ENCODE peak calls at places on chromosomes 7 and 10, in nine cellular contexts. One of them, this sample, is unnamed.
A peak's percentile ranks its signal among the peaks of the same experiment; 100 is the strongest.

GRCh38 chr7:127996253-127997071 is 34.8 kb downstream of the LRRC4 start:
- DNase-seq in neuronal stem cell: no peak
- DNase-seq in heart left ventricle: no peak
- DNase-seq in hepatocyte: no peak
- DNase-seq in right lobe of liver: no peak
- DNase-seq in body of pancreas: no peak
- DNase-seq in BE2C: no peak
- DNase-seq in DND-41: no peak
- DNase-seq in PC-9: no peak
- DNase-seq in this sample: no peak

GRCh38 chr10:51832652-51833383 is 133.4 kb upstream of the CSTF2T start:
- DNase-seq in body of pancreas: no peak
- DNase-seq in BE2C: no peak
- DNase-seq in hepatocyte: no peak
- DNase-seq in DND-41: no peak
- DNase-seq in neuronal stem cell: no peak
- DNase-seq in PC-9: peak; percentile 78
- DNase-seq in right lobe of liver: no peak
- DNase-seq in heart left ventricle: no peak
- DNase-seq in this sample: no peak

GRCh38 chr10:60739581-60739980 is 38.7 kb upstream of the CDK1 start:
- DNase-seq in right lobe of liver: no peak
- DNase-seq in hepatocyte: no peak
- DNase-seq in neuronal stem cell: no peak
- DNase-seq in body of pancreas: no peak
- DNase-seq in BE2C: no peak
- DNase-seq in heart left ventricle: no peak
- DNase-seq in PC-9: peak; percentile 45
- DNase-seq in DND-41: no peak
- DNase-seq in this sample: no peak

GRCh38 chr10:75544923-75545322 is 113.5 kb downstream of the LRMDA start:
- DNase-seq in body of pancreas: no peak
- DNase-seq in DND-41: no peak
- DNase-seq in hepatocyte: no peak
- DNase-seq in right lobe of liver: no peak
- DNase-seq in heart left ventricle: no peak
- DNase-seq in BE2C: no peak
- DNase-seq in PC-9: no peak
- DNase-seq in neuronal stem cell: no peak
- DNase-seq in this sample: no peak

GRCh38 chr10:58435297-58435696 is 50.1 kb downstream of the TFAM start:
- DNase-seq in body of pancreas: peak; percentile 51
- DNase-seq in right lobe of liver: no peak
- DNase-seq in hepatocyte: peak; percentile 23
- DNase-seq in BE2C: peak; percentile 42
- DNase-seq in heart left ventricle: no peak
- DNase-seq in PC-9: peak; percentile 89
- DNase-seq in neuronal stem cell: no peak
- DNase-seq in DND-41: peak; percentile 10
- DNase-seq in this sample: no peak

GRCh38 chr7:80604436-80604835 is 34.0 kb upstream of the CD36 start:
- DNase-seq in body of pancreas: no peak
- DNase-seq in PC-9: no peak
- DNase-seq in BE2C: no peak
- DNase-seq in DND-41: no peak
- DNase-seq in heart left ventricle: no peak
- DNase-seq in neuronal stem cell: no peak
- DNase-seq in hepatocyte: no peak
- DNase-seq in right lobe of liver: no peak
- DNase-seq in this sample: no peak

GRCh38 chr7:48875300-48875916 is 48.9 kb upstream of the CDC14C start:
- DNase-seq in DND-41: no peak
- DNase-seq in BE2C: no peak
- DNase-seq in heart left ventricle: peak; percentile 50
- DNase-seq in hepatocyte: peak; percentile 82
- DNase-seq in right lobe of liver: peak; percentile 38
- DNase-seq in body of pancreas: peak; percentile 31
- DNase-seq in neuronal stem cell: peak; percentile 39
- DNase-seq in PC-9: no peak
- DNase-seq in this sample: peak; percentile 54

GRCh38 chr7:2982831-2983230 is 60.8 kb downstream of the CARD11 start:
- DNase-seq in PC-9: no peak
- DNase-seq in DND-41: no peak
- DNase-seq in right lobe of liver: no peak
- DNase-seq in heart left ventricle: no peak
- DNase-seq in hepatocyte: no peak
- DNase-seq in body of pancreas: peak; percentile 5
- DNase-seq in BE2C: no peak
- DNase-seq in neuronal stem cell: no peak
- DNase-seq in this sample: no peak

GRCh38 chr10:79066460-79067240 is 2.1 kb upstream of the ZMIZ1 start:
- DNase-seq in hepatocyte: peak; percentile 73
- DNase-seq in right lobe of liver: no peak
- DNase-seq in body of pancreas: peak; percentile 48
- DNase-seq in heart left ventricle: no peak
- DNase-seq in DND-41: peak; percentile 44
- DNase-seq in PC-9: no peak
- DNase-seq in BE2C: peak; percentile 69
- DNase-seq in neuronal stem cell: no peak
- DNase-seq in this sample: peak; percentile 35

GRCh38 chr7:81013036-81013435 is 94.2 kb upstream of the SEMA3C start:
- DNase-seq in heart left ventricle: no peak
- DNase-seq in BE2C: no peak
- DNase-seq in hepatocyte: peak; percentile 19
- DNase-seq in body of pancreas: no peak
- DNase-seq in DND-41: no peak
- DNase-seq in neuronal stem cell: no peak
- DNase-seq in right lobe of liver: no peak
- DNase-seq in PC-9: peak; percentile 83
- DNase-seq in this sample: no peak

DNA sequence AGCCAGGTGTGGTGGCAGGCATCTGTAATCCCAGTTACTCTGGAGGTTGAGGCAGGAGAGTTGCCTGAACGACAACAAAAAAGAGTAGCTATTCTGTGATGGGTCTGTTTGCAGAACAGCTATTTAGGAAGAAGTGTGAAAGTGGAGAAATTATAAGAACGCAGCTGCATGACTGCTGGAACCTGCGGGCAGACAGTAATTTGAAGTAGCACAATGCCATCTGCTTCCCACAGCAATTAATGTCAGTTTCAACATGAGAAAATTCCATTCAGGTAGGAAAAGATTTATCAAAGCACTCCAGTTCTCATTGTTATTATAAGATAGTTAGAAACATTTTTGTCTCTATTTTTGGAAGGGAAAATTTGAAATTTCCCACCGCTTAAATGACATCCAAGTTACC is 21.5 kb downstream of the LAMB1 start:
- DNase-seq in body of pancreas: no peak
- DNase-seq in BE2C: no peak
- DNase-seq in neuronal stem cell: no peak
- DNase-seq in right lobe of liver: no peak
- DNase-seq in hepatocyte: no peak
- DNase-seq in DND-41: no peak
- DNase-seq in PC-9: no peak
- DNase-seq in heart left ventricle: no peak
- DNase-seq in this sample: no peak
- H3K27me3 ChIP-seq in body of pancreas: no peaks in the 10 kb centered on the region
- H3K27me3 ChIP-seq in BE2C: no peaks in the 10 kb centered on the region
- H3K27me3 ChIP-seq in neuronal stem cell: no peaks in the 10 kb centered on the region
- H3K27me3 ChIP-seq in right lobe of liver: no peaks in the 10 kb centered on the region
- H3K27me3 ChIP-seq in hepatocyte: no peaks in the 10 kb centered on the region
- H3K27me3 ChIP-seq in DND-41: no peaks in the 10 kb centered on the region
- H3K27me3 ChIP-seq in PC-9: no peaks in the 10 kb centered on the region
- H3K27me3 ChIP-seq in heart left ventricle: no peaks in the 10 kb centered on the region
- H3K27me3 ChIP-seq in this sample: no peaks in the 10 kb centered on the region

GRCh38 chr7:98626393-98627061 is 9.4 kb downstream of the NPTX2 start:
- DNase-seq in body of pancreas: no peak
- DNase-seq in BE2C: no peak
- DNase-seq in right lobe of liver: no peak
- DNase-seq in neuronal stem cell: no peak
- DNase-seq in PC-9: no peak
- DNase-seq in DND-41: no peak
- DNase-seq in hepatocyte: no peak
- DNase-seq in heart left ventricle: no peak
- DNase-seq in this sample: no peak

GRCh38 chr7:98619450-98620321 is 2.6 kb downstream of the NPTX2 start:
- DNase-seq in hepatocyte: peak; percentile 21
- DNase-seq in BE2C: no peak
- DNase-seq in DND-41: no peak
- DNase-seq in heart left ventricle: peak; percentile 22
- DNase-seq in neuronal stem cell: no peak
- DNase-seq in PC-9: no peak
- DNase-seq in body of pancreas: peak; percentile 94
- DNase-seq in right lobe of liver: peak; percentile 79
- DNase-seq in this sample: no peak

GRCh38 chr7:98624846-98625420 is 7.8 kb downstream of the NPTX2 start:
- DNase-seq in right lobe of liver: no peak
- DNase-seq in DND-41: no peak
- DNase-seq in PC-9: no peak
- DNase-seq in neuronal stem cell: no peak
- DNase-seq in BE2C: no peak
- DNase-seq in body of pancreas: no peak
- DNase-seq in heart left ventricle: no peak
- DNase-seq in hepatocyte: no peak
- DNase-seq in this sample: no peak

GRCh38 chr7:98621573-98622482 is 4.7 kb downstream of the NPTX2 start:
- DNase-seq in heart left ventricle: no peak
- DNase-seq in hepatocyte: no peak
- DNase-seq in neuronal stem cell: no peak
- DNase-seq in PC-9: no peak
- DNase-seq in right lobe of liver: no peak
- DNase-seq in BE2C: no peak
- DNase-seq in DND-41: no peak
- DNase-seq in body of pancreas: no peak
- DNase-seq in this sample: no peak

GRCh38 chr7:98622926-98623325 is 5.8 kb downstream of the NPTX2 start:
- DNase-seq in heart left ventricle: no peak
- DNase-seq in BE2C: no peak
- DNase-seq in DND-41: no peak
- DNase-seq in neuronal stem cell: no peak
- DNase-seq in body of pancreas: no peak
- DNase-seq in PC-9: no peak
- DNase-seq in hepatocyte: no peak
- DNase-seq in right lobe of liver: no peak
- DNase-seq in this sample: no peak
- H3K27me3 ChIP-seq in heart left ventricle: peaks cover 17% of the 10 kb centered on the region
- H3K27me3 ChIP-seq in BE2C: peaks cover 16% of the 10 kb centered on the region
- H3K27me3 ChIP-seq in DND-41: peaks cover 18% of the 10 kb centered on the region
- H3K27me3 ChIP-seq in neuronal stem cell: peaks cover 45% of the 10 kb centered on the region
- H3K27me3 ChIP-seq in body of pancreas: no peaks in the 10 kb centered on the region
- H3K27me3 ChIP-seq in PC-9: peaks cover 94% of the 10 kb centered on the region
- H3K27me3 ChIP-seq in hepatocyte: peaks cover 42% of the 10 kb centered on the region
- H3K27me3 ChIP-seq in right lobe of liver: no peaks in the 10 kb centered on the region
- H3K27me3 ChIP-seq in this sample: peaks cover 37% of the 10 kb centered on the region

DNA sequence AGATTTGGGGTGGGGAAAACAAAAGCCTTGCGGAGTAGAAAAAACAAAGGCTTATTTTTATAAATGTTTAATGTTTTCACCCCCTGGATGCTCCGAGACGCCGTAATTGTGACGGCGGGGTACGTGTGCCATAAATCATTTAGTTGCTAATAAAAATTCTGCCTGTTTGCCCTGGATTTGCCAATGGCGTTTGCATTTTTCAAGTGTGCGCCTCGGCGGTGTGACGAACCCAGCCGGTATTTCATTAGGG is 2.5 kb upstream of the TNRC18 start:
- DNase-seq in right lobe of liver: no peak
- DNase-seq in heart left ventricle: no peak
- DNase-seq in BE2C: no peak
- DNase-seq in neuronal stem cell: no peak
- DNase-seq in PC-9: peak; percentile 73
- DNase-seq in hepatocyte: no peak
- DNase-seq in body of pancreas: no peak
- DNase-seq in DND-41: no peak
- DNase-seq in this sample: no peak
- H3K27me3 ChIP-seq in right lobe of liver: no peaks in the 10 kb centered on the region
- H3K27me3 ChIP-seq in heart left ventricle: no peaks in the 10 kb centered on the region
- H3K27me3 ChIP-seq in BE2C: peaks cover 5% of the 10 kb centered on the region
- H3K27me3 ChIP-seq in neuronal stem cell: no peaks in the 10 kb centered on the region
- H3K27me3 ChIP-seq in PC-9: no peaks in the 10 kb centered on the region
- H3K27me3 ChIP-seq in hepatocyte: no peaks in the 10 kb centered on the region
- H3K27me3 ChIP-seq in body of pancreas: no peaks in the 10 kb centered on the region
- H3K27me3 ChIP-seq in DND-41: peaks cover 93% of the 10 kb centered on the region
- H3K27me3 ChIP-seq in this sample: no peaks in the 10 kb centered on the region

GRCh38 chr7:138125119-138125518 is 48.9 kb downstream of the AKR1D1 start:
- DNase-seq in PC-9: no peak
- DNase-seq in neuronal stem cell: no peak
- DNase-seq in right lobe of liver: no peak
- DNase-seq in BE2C: no peak
- DNase-seq in body of pancreas: no peak
- DNase-seq in hepatocyte: no peak
- DNase-seq in DND-41: no peak
- DNase-seq in heart left ventricle: no peak
- DNase-seq in this sample: no peak
- H3K27me3 ChIP-seq in PC-9: no peaks in the 10 kb centered on the region
- H3K27me3 ChIP-seq in neuronal stem cell: no peaks in the 10 kb centered on the region
- H3K27me3 ChIP-seq in right lobe of liver: no peaks in the 10 kb centered on the region
- H3K27me3 ChIP-seq in BE2C: no peaks in the 10 kb centered on the region
- H3K27me3 ChIP-seq in body of pancreas: no peaks in the 10 kb centered on the region
- H3K27me3 ChIP-seq in hepatocyte: no peaks in the 10 kb centered on the region
- H3K27me3 ChIP-seq in DND-41: no peaks in the 10 kb centered on the region
- H3K27me3 ChIP-seq in heart left ventricle: no peaks in the 10 kb centered on the region
- H3K27me3 ChIP-seq in this sample: no peaks in the 10 kb centered on the region

GRCh38 chr7:117322741-117323584 is at the start of gene WNT2:
- DNase-seq in hepatocyte: peak; percentile 23
- DNase-seq in DND-41: no peak
- DNase-seq in right lobe of liver: no peak
- DNase-seq in body of pancreas: no peak
- DNase-seq in PC-9: no peak
- DNase-seq in BE2C: no peak
- DNase-seq in neuronal stem cell: peak; percentile 31
- DNase-seq in heart left ventricle: no peak
- DNase-seq in this sample: no peak
- H3K27me3 ChIP-seq in hepatocyte: peaks cover 41% of the 10 kb centered on the region
- H3K27me3 ChIP-seq in DND-41: no peaks in the 10 kb centered on the region
- H3K27me3 ChIP-seq in right lobe of liver: no peaks in the 10 kb centered on the region
- H3K27me3 ChIP-seq in body of pancreas: no peaks in the 10 kb centered on the region
- H3K27me3 ChIP-seq in PC-9: no peaks in the 10 kb centered on the region
- H3K27me3 ChIP-seq in BE2C: peaks cover 80% of the 10 kb centered on the region
- H3K27me3 ChIP-seq in neuronal stem cell: peaks cover 92% of the 10 kb centered on the region
- H3K27me3 ChIP-seq in heart left ventricle: peaks cover 45% of the 10 kb centered on the region
- H3K27me3 ChIP-seq in this sample: peaks cover 30% of the 10 kb centered on the region

DNA sequence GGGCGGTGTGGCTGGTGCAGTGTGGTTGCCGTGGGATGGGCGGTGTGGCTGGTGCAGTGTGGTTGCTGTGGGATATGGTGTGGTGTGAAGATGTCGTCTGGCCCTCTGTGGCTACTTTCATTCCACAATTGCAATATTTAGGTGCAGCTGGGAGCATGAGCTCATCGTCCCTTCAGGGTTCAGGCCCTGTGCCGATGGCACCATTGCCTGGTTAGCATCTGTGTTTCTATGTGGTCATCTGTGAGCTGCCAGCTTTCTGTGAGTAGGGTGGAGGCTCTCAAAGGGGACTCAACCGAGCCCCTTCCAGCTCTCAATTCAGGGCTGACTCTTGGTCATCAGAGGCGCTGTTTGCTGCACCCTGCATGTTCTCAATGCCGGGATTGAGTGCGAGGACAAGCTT is 3.6 kb downstream of the ADGRA1 start:
- DNase-seq in PC-9: no peak
- DNase-seq in hepatocyte: no peak
- DNase-seq in heart left ventricle: no peak
- DNase-seq in neuronal stem cell: no peak
- DNase-seq in DND-41: no peak
- DNase-seq in body of pancreas: no peak
- DNase-seq in BE2C: no peak
- DNase-seq in right lobe of liver: no peak
- DNase-seq in this sample: no peak
- H3K27me3 ChIP-seq in PC-9: peaks cover 62% of the 10 kb centered on the region
- H3K27me3 ChIP-seq in hepatocyte: peaks cover 42% of the 10 kb centered on the region
- H3K27me3 ChIP-seq in heart left ventricle: peaks cover 66% of the 10 kb centered on the region
- H3K27me3 ChIP-seq in neuronal stem cell: peaks cover 96% of the 10 kb centered on the region
- H3K27me3 ChIP-seq in DND-41: peaks cover 6% of the 10 kb centered on the region
- H3K27me3 ChIP-seq in body of pancreas: no peaks in the 10 kb centered on the region
- H3K27me3 ChIP-seq in BE2C: peaks cover 94% of the 10 kb centered on the region
- H3K27me3 ChIP-seq in right lobe of liver: no peaks in the 10 kb centered on the region
- H3K27me3 ChIP-seq in this sample: peaks cover 60% of the 10 kb centered on the region

This sample was measured in lower lobe of right lung.